ENCODE peak calls at places on chromosomes 7 and 10, in eight cellular contexts. K is hypothalamus; H is substantia nigra; L is CD8-positive, alpha-beta memory T cell; C is NCI-H1417; P is type B pancreatic cell; A is SK-N-DZ; N is GM18507. Q is an unnamed sample.

GRCh38 chr10:94462130-94462529 is 59.8 kb downstream of the TBC1D12 start:
- DNase-seq in K (no peak), N (no peak), A (no peak), C (no peak), L (no peak), P (no peak), H (no peak), Q (no peak)

GRCh38 chr10:78742730-78743615 is 325.8 kb upstream of the ZMIZ1 start:
- DNase-seq in P (no peak), N (no peak), H (no peak), A (peak), L (no peak), C (no peak), K (no peak), Q (peak)

GRCh38 chr7:17408245-17408903 is 109.9 kb downstream of the AHR start:
- DNase-seq in C (no peak), A (no peak), P (no peak), N (no peak), K (no peak), H (no peak), L (no peak), Q (peak)

GRCh38 chr7:157129907-157130460 is 8.7 kb upstream of the UBE3C start:
- DNase-seq in P (no peak), A (no peak), L (no peak), N (no peak), H (no peak), C (no peak), K (no peak), Q (peak)

GRCh38 chr10:3874988-3875841 is 90.2 kb upstream of the KLF6 start:
- DNase-seq in H (no peak), C (peak), K (no peak), P (no peak), L (peak), A (no peak), N (no peak), Q (peak)

GRCh38 chr7:36747251-36747968 is 23.1 kb upstream of the AOAH start:
- DNase-seq in N (no peak), C (no peak), K (no peak), A (no peak), P (no peak), L (no peak), H (no peak), Q (no peak)

GRCh38 chr10:11832042-11832441 is 8.9 kb downstream of the PROSER2 start:
- DNase-seq in C (no peak), H (no peak), K (no peak), P (no peak), L (no peak), A (no peak), N (no peak), Q (no peak)

GRCh38 chr10:30818010-30818660 is 188.6 kb upstream of the LYZL2 start:
- DNase-seq in P (no peak), H (no peak), N (no peak), K (no peak), L (no peak), C (no peak), A (no peak), Q (no peak)

GRCh38 chr10:129545257-129545656 is 78.2 kb downstream of the MGMT start:
- DNase-seq in K (no peak), C (no peak), H (no peak), P (no peak), A (no peak), N (no peak), L (no peak), Q (no peak)

GRCh38 chr10:35607475-35608316 is 2.6 kb downstream of the GJD4 start:
- DNase-seq in N (no peak), A (no peak), P (no peak), K (no peak), C (no peak), L (no peak), H (no peak), Q (no peak)

GRCh38 chr10:77553966-77554365 is 83.6 kb downstream of the KCNMA1 start:
- DNase-seq in C (no peak), L (no peak), A (no peak), H (no peak), K (no peak), N (no peak), P (no peak), Q (no peak)

GRCh38 chr7:123208793-123209192 is 9.0 kb upstream of the SLC13A1 start:
- DNase-seq in C (no peak), P (no peak), L (no peak), H (no peak), K (no peak), A (peak), N (no peak), Q (no peak)

GRCh38 chr10:94224656-94225055 is 138.1 kb downstream of the NOC3L start:
- DNase-seq in H (no peak), L (no peak), A (no peak), C (no peak), N (no peak), P (no peak), K (no peak), Q (no peak)

GRCh38 chr10:16016688-16017087 is 156.4 kb upstream of the MINDY3 start:
- DNase-seq in N (no peak), C (no peak), A (peak), L (no peak), K (no peak), H (no peak), P (no peak), Q (no peak)

GRCh38 chr10:107577226-107577625 is 412.7 kb upstream of the SORCS1 start:
- DNase-seq in P (no peak), A (no peak), N (no peak), H (no peak), L (no peak), C (no peak), K (no peak), Q (no peak)

GRCh38 chr7:102175423-102176170 is 111.1 kb upstream of the SH2B2 start:
- DNase-seq in K (no peak), L (no peak), C (no peak), A (no peak), N (no peak), H (no peak), P (no peak), Q (no peak)

GRCh38 chr7:54680377-54681005 is 78.5 kb downstream of the SEC61G start:
- DNase-seq in C (no peak), H (no peak), N (no peak), K (no peak), P (no peak), A (no peak), L (no peak), Q (no peak)

GRCh38 chr7:66356277-66356721 is 151.2 kb downstream of the TPST1 start:
- DNase-seq in P (no peak), L (no peak), H (no peak), K (no peak), C (no peak), N (no peak), A (no peak), Q (no peak)

GRCh38 chr10:61751599-61751998 is 88.9 kb downstream of the CABCOCO1 start:
- DNase-seq in K (no peak), L (no peak), N (no peak), C (no peak), H (no peak), A (no peak), P (no peak), Q (no peak)

GRCh38 chr10:30447125-30447799 is 13.3 kb downstream of the MAP3K8 start:
- DNase-seq in C (no peak), N (no peak), K (no peak), A (no peak), H (no peak), P (no peak), L (no peak), Q (no peak)

GRCh38 chr7:2016761-2017482 is 215.8 kb downstream of the MAD1L1 start:
- DNase-seq in A (no peak), L (no peak), H (no peak), C (no peak), K (no peak), P (no peak), N (no peak), Q (peak)

GRCh38 chr7:100048680-100049079 is 894 bp upstream of the ZSCAN21 start:
- DNase-seq in C (no peak), P (no peak), H (no peak), K (no peak), L (no peak), A (no peak), N (no peak), Q (no peak)

GRCh38 chr7:127598318-127598717 is 4.8 kb downstream of the FSCN3 start:
- DNase-seq in K (no peak), L (no peak), A (no peak), P (no peak), H (no peak), C (no peak), N (no peak), Q (no peak)

GRCh38 chr7:121510858-121511482 is 114.9 kb upstream of the FAM3C start:
- DNase-seq in C (no peak), K (no peak), H (no peak), A (no peak), L (no peak), N (no peak), P (no peak), Q (no peak)

GRCh38 chr10:93462371-93462770 is 19.8 kb downstream of the MYOF start:
- DNase-seq in P (no peak), C (no peak), H (no peak), L (no peak), N (no peak), K (no peak), A (no peak), Q (no peak)

GRCh38 chr7:73770860-73771665 is 993 bp upstream of the CLDN3 start:
- DNase-seq in A (no peak), L (no peak), C (no peak), H (no peak), N (no peak), K (no peak), P (no peak), Q (peak)

GRCh38 chr7:73622909-73623797 is 1.2 kb downstream of the MLXIPL start:
- DNase-seq in C (no peak), P (no peak), K (no peak), N (no peak), A (no peak), L (no peak), H (no peak), Q (peak)

GRCh38 chr10:5943536-5943935 is 33.8 kb downstream of the IL15RA start:
- DNase-seq in A (no peak), N (no peak), K (no peak), C (no peak), H (no peak), L (no peak), P (no peak), Q (no peak)

GRCh38 chr10:113179270-113179669 is 229.2 kb downstream of the TCF7L2 start:
- DNase-seq in H (no peak), A (no peak), L (no peak), C (no peak), K (no peak), P (peak), N (no peak), Q (no peak)

GRCh38 chr7:92423646-92424045 is 23.6 kb upstream of the GATAD1 start:
- DNase-seq in P (no peak), L (no peak), A (no peak), K (no peak), H (no peak), C (no peak), N (no peak), Q (no peak)

GRCh38 chr10:9234191-9234590 is 1179.7 kb downstream of the GATA3 start:
- DNase-seq in C (no peak), A (no peak), H (no peak), K (no peak), P (no peak), L (no peak), N (no peak), Q (no peak)

Q was measured in suprapubic skin.